ENCODE peak calls at places on chromosomes 1 and 21, in five cellular contexts. One of them, this sample, is unnamed. For H3K4me1, the result is how much of the 10 kb centered on the place peaks cover.

GRCh38 chr21:14880922-14881321 is 183.9 kb downstream of the NRIP1 start:
- DNase-seq in endodermal cell: no peak
- DNase-seq in ovary: no peak
- DNase-seq in CD8-positive, alpha-beta memory T cell: no peak
- DNase-seq in left ventricle myocardium inferior: no peak
- DNase-seq in this sample: no peak

GRCh38 chr1:215749423-215749822 is 182.3 kb downstream of the KCTD3 start:
- DNase-seq in endodermal cell: no peak
- DNase-seq in ovary: no peak
- DNase-seq in CD8-positive, alpha-beta memory T cell: no peak
- DNase-seq in left ventricle myocardium inferior: no peak
- DNase-seq in this sample: no peak

GRCh38 chr1:18575620-18576019 is 55.0 kb upstream of the PAX7 start:
- DNase-seq in endodermal cell: peak
- DNase-seq in ovary: no peak
- DNase-seq in CD8-positive, alpha-beta memory T cell: no peak
- DNase-seq in left ventricle myocardium inferior: peak
- DNase-seq in this sample: no peak

GRCh38 chr1:202259705-202260104 is 66.1 kb downstream of the LGR6 start:
- DNase-seq in endodermal cell: peak
- DNase-seq in CD8-positive, alpha-beta memory T cell: no peak
- DNase-seq in left ventricle myocardium inferior: no peak
- DNase-seq in ovary: no peak
- DNase-seq in this sample: no peak

GRCh38 chr1:60872690-60873089 is 209.7 kb upstream of the NFIA start:
- DNase-seq in CD8-positive, alpha-beta memory T cell: no peak
- DNase-seq in left ventricle myocardium inferior: no peak
- DNase-seq in ovary: no peak
- DNase-seq in endodermal cell: no peak
- DNase-seq in this sample: no peak

GRCh38 chr1:9249534-9250335 is 15.2 kb downstream of the H6PD start:
- DNase-seq in ovary: peak
- DNase-seq in endodermal cell: peak
- DNase-seq in left ventricle myocardium inferior: peak
- DNase-seq in CD8-positive, alpha-beta memory T cell: no peak
- DNase-seq in this sample: peak

GRCh38 chr1:36142121-36142520 is 7.2 kb downstream of the TRAPPC3 start:
- DNase-seq in ovary: no peak
- DNase-seq in endodermal cell: no peak
- DNase-seq in CD8-positive, alpha-beta memory T cell: no peak
- DNase-seq in left ventricle myocardium inferior: no peak
- DNase-seq in this sample: no peak

GRCh38 chr1:34763142-34763781 is 3.7 kb downstream of the GJB4 start:
- DNase-seq in left ventricle myocardium inferior: no peak
- DNase-seq in CD8-positive, alpha-beta memory T cell: no peak
- DNase-seq in ovary: no peak
- DNase-seq in endodermal cell: peak
- DNase-seq in this sample: no peak

GRCh38 chr1:12601690-12602632 is 16.0 kb downstream of the DHRS3 start:
- DNase-seq in CD8-positive, alpha-beta memory T cell: no peak
- DNase-seq in endodermal cell: no peak
- DNase-seq in ovary: no peak
- DNase-seq in left ventricle myocardium inferior: no peak
- DNase-seq in this sample: no peak

GRCh38 chr21:17467829-17468228 is 45.0 kb upstream of the CXADR start:
- DNase-seq in ovary: no peak
- DNase-seq in left ventricle myocardium inferior: no peak
- DNase-seq in CD8-positive, alpha-beta memory T cell: no peak
- DNase-seq in endodermal cell: no peak
- DNase-seq in this sample: no peak

GRCh38 chr1:109229531-109230127 is 15.9 kb downstream of the SARS1 start:
- DNase-seq in endodermal cell: peak
- DNase-seq in left ventricle myocardium inferior: no peak
- DNase-seq in ovary: no peak
- DNase-seq in CD8-positive, alpha-beta memory T cell: no peak
- DNase-seq in this sample: no peak

GRCh38 chr1:175089319-175089718 is 21.7 kb downstream of the TNN start:
- DNase-seq in endodermal cell: peak
- DNase-seq in CD8-positive, alpha-beta memory T cell: no peak
- DNase-seq in ovary: no peak
- DNase-seq in left ventricle myocardium inferior: peak
- DNase-seq in this sample: no peak

GRCh38 chr1:201917362-201918033 is 28.8 kb downstream of the SHISA4 start:
- DNase-seq in ovary: no peak
- DNase-seq in left ventricle myocardium inferior: no peak
- DNase-seq in CD8-positive, alpha-beta memory T cell: no peak
- DNase-seq in endodermal cell: no peak
- DNase-seq in this sample: no peak

GRCh38 chr1:159204071-159204790 is 444 bp upstream of the ACKR1 start:
- DNase-seq in endodermal cell: no peak
- DNase-seq in CD8-positive, alpha-beta memory T cell: no peak
- DNase-seq in left ventricle myocardium inferior: no peak
- DNase-seq in ovary: no peak
- DNase-seq in this sample: no peak

GRCh38 chr1:94739521-94740061 is 80.6 kb upstream of the SLC44A3 start:
- DNase-seq in CD8-positive, alpha-beta memory T cell: no peak
- DNase-seq in left ventricle myocardium inferior: no peak
- DNase-seq in endodermal cell: no peak
- DNase-seq in ovary: no peak
- DNase-seq in this sample: no peak

GRCh38 chr1:92987462-92987861 is 26.2 kb upstream of the DIPK1A start:
- DNase-seq in left ventricle myocardium inferior: no peak
- DNase-seq in endodermal cell: no peak
- DNase-seq in ovary: no peak
- DNase-seq in CD8-positive, alpha-beta memory T cell: no peak
- DNase-seq in this sample: no peak

GRCh38 chr1:35936828-35937227 is 5.9 kb downstream of the AGO3 start:
- DNase-seq in left ventricle myocardium inferior: no peak
- DNase-seq in ovary: no peak
- DNase-seq in CD8-positive, alpha-beta memory T cell: no peak
- DNase-seq in endodermal cell: no peak
- DNase-seq in this sample: no peak

GRCh38 chr1:200524092-200524491 is 96.5 kb downstream of the KIF14 start:
- DNase-seq in ovary: no peak
- DNase-seq in left ventricle myocardium inferior: no peak
- DNase-seq in CD8-positive, alpha-beta memory T cell: no peak
- DNase-seq in endodermal cell: peak
- DNase-seq in this sample: no peak

GRCh38 chr1:109627692-109628399 is 8.2 kb downstream of the AMPD2 start:
- DNase-seq in ovary: no peak
- DNase-seq in endodermal cell: peak
- DNase-seq in CD8-positive, alpha-beta memory T cell: no peak
- DNase-seq in left ventricle myocardium inferior: no peak
- DNase-seq in this sample: peak

GRCh38 chr1:117076648-117077047 is 16.5 kb downstream of the TTF2 start:
- DNase-seq in left ventricle myocardium inferior: no peak
- DNase-seq in CD8-positive, alpha-beta memory T cell: no peak
- DNase-seq in ovary: no peak
- DNase-seq in endodermal cell: no peak
- DNase-seq in this sample: no peak

GRCh38 chr1:241837413-241837812 is 10.6 kb upstream of the EXO1 start:
- DNase-seq in ovary: no peak
- DNase-seq in CD8-positive, alpha-beta memory T cell: no peak
- DNase-seq in left ventricle myocardium inferior: no peak
- DNase-seq in endodermal cell: no peak
- DNase-seq in this sample: no peak

GRCh38 chr1:53438427-53439336 is 20.5 kb upstream of the DMRTB1 start:
- DNase-seq in CD8-positive, alpha-beta memory T cell: no peak
- DNase-seq in ovary: no peak
- DNase-seq in left ventricle myocardium inferior: no peak
- DNase-seq in endodermal cell: no peak
- DNase-seq in this sample: no peak

GRCh38 chr1:205271277-205271676 is 43.5 kb downstream of the TMCC2 start:
- DNase-seq in endodermal cell: no peak
- DNase-seq in ovary: peak
- DNase-seq in left ventricle myocardium inferior: peak
- DNase-seq in CD8-positive, alpha-beta memory T cell: no peak
- DNase-seq in this sample: no peak

GRCh38 chr1:231734417-231734816 is 107.8 kb downstream of the DISC1 start:
- DNase-seq in CD8-positive, alpha-beta memory T cell: no peak
- DNase-seq in endodermal cell: no peak
- DNase-seq in left ventricle myocardium inferior: no peak
- DNase-seq in ovary: peak
- DNase-seq in this sample: no peak

GRCh38 chr1:244074559-244075171 is 23.6 kb downstream of the ZBTB18 start:
- DNase-seq in endodermal cell: peak
- DNase-seq in CD8-positive, alpha-beta memory T cell: peak
- DNase-seq in ovary: no peak
- DNase-seq in left ventricle myocardium inferior: no peak
- DNase-seq in this sample: no peak

GRCh38 chr1:61497013-61497412 is 227.9 kb downstream of the TM2D1 start:
- DNase-seq in ovary: no peak
- DNase-seq in left ventricle myocardium inferior: no peak
- DNase-seq in endodermal cell: no peak
- DNase-seq in CD8-positive, alpha-beta memory T cell: no peak
- DNase-seq in this sample: no peak

GRCh38 chr1:151968058-151968457 is 25.6 kb downstream of the S100A10 start:
- DNase-seq in CD8-positive, alpha-beta memory T cell: peak
- DNase-seq in left ventricle myocardium inferior: no peak
- DNase-seq in ovary: no peak
- DNase-seq in endodermal cell: peak
- DNase-seq in this sample: no peak

GRCh38 chr1:55212349-55213028 is 2.7 kb downstream of the USP24 start:
- DNase-seq in CD8-positive, alpha-beta memory T cell: peak
- DNase-seq in endodermal cell: no peak
- DNase-seq in left ventricle myocardium inferior: no peak
- DNase-seq in ovary: no peak
- DNase-seq in this sample: no peak

GRCh38 chr1:232704694-232705680 is 75.1 kb upstream of the SIPA1L2 start:
- DNase-seq in endodermal cell: no peak
- DNase-seq in left ventricle myocardium inferior: no peak
- DNase-seq in ovary: no peak
- DNase-seq in CD8-positive, alpha-beta memory T cell: no peak
- DNase-seq in this sample: peak

GRCh38 chr1:35190784-35191183 is 2.2 kb downstream of the SFPQ start:
- DNase-seq in left ventricle myocardium inferior: no peak
- DNase-seq in ovary: no peak
- DNase-seq in CD8-positive, alpha-beta memory T cell: no peak
- DNase-seq in endodermal cell: no peak
- DNase-seq in this sample: no peak

GRCh38 chr1:118360817-118361216 is 175.8 kb upstream of the SPAG17 start:
- DNase-seq in ovary: no peak
- DNase-seq in left ventricle myocardium inferior: no peak
- DNase-seq in CD8-positive, alpha-beta memory T cell: no peak
- DNase-seq in endodermal cell: no peak
- DNase-seq in this sample: no peak

GRCh38 chr1:93180723-93181613 is at the start of gene CCDC18:
- DNase-seq in ovary: no peak
- DNase-seq in CD8-positive, alpha-beta memory T cell: no peak
- DNase-seq in endodermal cell: no peak
- DNase-seq in left ventricle myocardium inferior: no peak
- DNase-seq in this sample: no peak

GRCh38 chr21:45015469-45015860 is 58.9 kb upstream of the ADARB1 start:
- DNase-seq in CD8-positive, alpha-beta memory T cell: no peak
- DNase-seq in endodermal cell: no peak
- DNase-seq in ovary: no peak
- DNase-seq in left ventricle myocardium inferior: peak
- DNase-seq in this sample: no peak

GRCh38 chr1:104953555-104953954 is 1203.9 kb downstream of the AMY1C start:
- DNase-seq in endodermal cell: no peak
- DNase-seq in CD8-positive, alpha-beta memory T cell: no peak
- DNase-seq in left ventricle myocardium inferior: no peak
- DNase-seq in ovary: no peak
- DNase-seq in this sample: no peak

DNA sequence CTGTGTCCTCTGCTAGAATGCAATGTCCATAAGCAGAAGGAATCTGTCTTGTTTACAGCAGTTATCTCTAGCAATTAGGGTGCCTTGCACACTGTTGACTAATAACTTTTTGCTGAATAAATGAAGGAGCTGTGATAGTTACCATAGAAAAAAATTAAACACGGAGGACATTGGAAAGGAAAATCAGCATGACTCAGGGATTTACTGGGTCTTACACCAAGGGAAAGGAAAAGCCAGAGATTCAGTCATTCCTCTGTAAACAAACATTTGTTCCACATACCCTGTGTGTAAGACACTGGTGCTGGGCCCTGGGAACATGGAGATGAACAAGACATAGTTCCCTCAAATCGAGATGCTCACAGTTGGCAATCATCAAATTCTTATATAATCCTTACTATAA is 183.3 kb downstream of the PTGER3 start:
- DNase-seq in CD8-positive, alpha-beta memory T cell: no peak
- DNase-seq in left ventricle myocardium inferior: no peak
- DNase-seq in ovary: no peak
- DNase-seq in endodermal cell: no peak
- DNase-seq in this sample: no peak
- H3K27ac ChIP-seq in CD8-positive, alpha-beta memory T cell: no peak
- H3K27ac ChIP-seq in left ventricle myocardium inferior: no peak
- H3K27ac ChIP-seq in ovary: no peak
- H3K27ac ChIP-seq in endodermal cell: no peak
- H3K27ac ChIP-seq in this sample: no peak

DNA sequence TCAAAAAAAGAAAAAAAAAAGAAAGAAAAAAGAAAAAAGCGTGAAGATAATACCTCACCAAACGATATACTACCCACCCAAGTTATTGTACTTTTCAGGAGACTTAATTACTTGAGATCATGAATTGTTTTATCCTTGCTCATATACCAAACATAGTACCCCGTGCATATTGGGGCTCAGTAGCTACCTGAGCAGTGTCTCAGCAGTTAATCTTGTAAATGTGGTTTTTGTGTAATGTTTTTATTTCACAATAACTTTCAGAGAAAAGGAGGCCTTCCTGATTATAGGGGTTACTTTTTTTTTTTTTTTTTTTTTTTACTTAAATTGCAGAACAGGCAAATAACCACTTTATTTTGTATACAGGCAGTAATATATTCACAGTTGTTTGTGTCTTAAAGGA is 80.3 kb downstream of the OSBPL9 start:
- DNase-seq in left ventricle myocardium inferior: no peak
- DNase-seq in endodermal cell: no peak
- DNase-seq in CD8-positive, alpha-beta memory T cell: no peak
- DNase-seq in ovary: no peak
- DNase-seq in this sample: no peak
- H3K4me1 ChIP-seq in left ventricle myocardium inferior: half or more
- H3K4me1 ChIP-seq in endodermal cell: under half
- H3K4me1 ChIP-seq in CD8-positive, alpha-beta memory T cell: under half
- H3K4me1 ChIP-seq in ovary: under half
- H3K4me1 ChIP-seq in this sample: under half

GRCh38 chr1:179108644-179109043 is 26.8 kb downstream of the TOR3A start:
- DNase-seq in endodermal cell: no peak
- DNase-seq in ovary: no peak
- DNase-seq in CD8-positive, alpha-beta memory T cell: no peak
- DNase-seq in left ventricle myocardium inferior: no peak
- DNase-seq in this sample: no peak
- H3K27ac ChIP-seq in endodermal cell: no peak
- H3K27ac ChIP-seq in ovary: no peak
- H3K27ac ChIP-seq in CD8-positive, alpha-beta memory T cell: no peak
- H3K27ac ChIP-seq in left ventricle myocardium inferior: no peak
- H3K27ac ChIP-seq in this sample: no peak

DNA sequence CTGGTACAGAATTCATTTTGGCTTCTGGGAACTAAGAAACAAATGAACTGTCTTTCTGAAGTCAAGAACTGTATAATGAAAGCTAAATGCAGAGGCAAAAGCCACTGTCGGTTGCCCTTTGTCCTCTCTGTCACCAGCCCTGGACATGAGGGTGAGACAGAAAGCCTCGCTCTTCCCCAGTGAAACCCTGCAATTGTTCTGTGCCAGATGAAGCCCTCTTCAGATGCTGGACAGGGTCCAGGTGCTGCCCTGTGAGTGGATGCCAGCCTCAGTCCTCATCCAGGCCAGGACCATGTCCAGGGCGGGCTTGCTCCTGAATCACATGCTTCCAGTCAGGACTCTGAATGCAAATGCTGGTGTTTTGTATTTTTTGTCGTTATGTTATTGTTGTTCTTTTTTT is 138.7 kb downstream of the RUNX1 start:
- DNase-seq in CD8-positive, alpha-beta memory T cell: no peak
- DNase-seq in endodermal cell: no peak
- DNase-seq in left ventricle myocardium inferior: no peak
- DNase-seq in ovary: no peak
- DNase-seq in this sample: peak
- H3K4me1 ChIP-seq in CD8-positive, alpha-beta memory T cell: half or more
- H3K4me1 ChIP-seq in endodermal cell: under half
- H3K4me1 ChIP-seq in left ventricle myocardium inferior: under half
- H3K4me1 ChIP-seq in ovary: under half
- H3K4me1 ChIP-seq in this sample: under half